ENCODE peak calls at places on chromosomes 1 and 21, in four cellular contexts. V, X, F and R are unnamed samples.
A peak's percentile ranks its signal among the peaks of the same experiment; 100 is the strongest.

GRCh38 chr1:55696181-55696580 is 481.0 kb upstream of the USP24 start:
- DNase-seq in V (peak; percentile 80), X (no peak), F (peak; percentile 74), R (peak; percentile 81)

GRCh38 chr1:179754031-179754624 is 11.0 kb downstream of the FAM163A start:
- DNase-seq in V (no peak), X (no peak), F (no peak), R (peak; percentile 62)

GRCh38 chr1:25197982-25198681 is 34.2 kb downstream of the SYF2 start:
- DNase-seq in V (no peak), X (no peak), F (no peak), R (no peak)

GRCh38 chr1:154752273-154753030 is 117.6 kb downstream of the KCNN3 start:
- DNase-seq in V (no peak), X (no peak), F (no peak), R (no peak)

GRCh38 chr1:232057217-232057895 is 430.8 kb downstream of the DISC1 start:
- DNase-seq in V (no peak), X (no peak), F (no peak), R (no peak)

GRCh38 chr1:230858918-230859819 is 9.2 kb downstream of the C1orf198 start:
- DNase-seq in V (peak; percentile 72), X (no peak), F (no peak), R (peak; percentile 89)

GRCh38 chr1:23400324-23401110 is 24.0 kb downstream of the TCEA3 start:
- DNase-seq in V (peak; percentile 79), X (no peak), F (no peak), R (no peak)

GRCh38 chr1:18974616-18975015 is 18.1 kb upstream of the IFFO2 start:
- DNase-seq in V (peak; percentile 27), X (no peak), F (no peak), R (no peak)

GRCh38 chr1:217019475-217019874 is 296.2 kb upstream of the ESRRG start:
- DNase-seq in V (no peak), X (no peak), F (no peak), R (no peak)

GRCh38 chr1:208526726-208527125 is 282.5 kb upstream of the PLXNA2 start:
- DNase-seq in V (no peak), X (peak; percentile 24), F (no peak), R (no peak)

GRCh38 chr1:212234431-212235298 is 50.5 kb upstream of the PPP2R5A start:
- DNase-seq in V (peak; percentile 83), X (peak; percentile 71), F (peak; percentile 80), R (peak; percentile 95)

GRCh38 chr21:43726686-43727570 is 8.0 kb downstream of the PDXK start:
- DNase-seq in V (peak; percentile 80), X (no peak), F (no peak), R (no peak)

GRCh38 chr1:63917571-63918394 is 144.0 kb downstream of the ROR1 start:
- DNase-seq in V (no peak), X (no peak), F (no peak), R (no peak)
- TF ChIP-seq CTCF in V (peak; percentile 28), X (no peak), F (peak; percentile 33), R (peak; percentile 37)

DNA sequence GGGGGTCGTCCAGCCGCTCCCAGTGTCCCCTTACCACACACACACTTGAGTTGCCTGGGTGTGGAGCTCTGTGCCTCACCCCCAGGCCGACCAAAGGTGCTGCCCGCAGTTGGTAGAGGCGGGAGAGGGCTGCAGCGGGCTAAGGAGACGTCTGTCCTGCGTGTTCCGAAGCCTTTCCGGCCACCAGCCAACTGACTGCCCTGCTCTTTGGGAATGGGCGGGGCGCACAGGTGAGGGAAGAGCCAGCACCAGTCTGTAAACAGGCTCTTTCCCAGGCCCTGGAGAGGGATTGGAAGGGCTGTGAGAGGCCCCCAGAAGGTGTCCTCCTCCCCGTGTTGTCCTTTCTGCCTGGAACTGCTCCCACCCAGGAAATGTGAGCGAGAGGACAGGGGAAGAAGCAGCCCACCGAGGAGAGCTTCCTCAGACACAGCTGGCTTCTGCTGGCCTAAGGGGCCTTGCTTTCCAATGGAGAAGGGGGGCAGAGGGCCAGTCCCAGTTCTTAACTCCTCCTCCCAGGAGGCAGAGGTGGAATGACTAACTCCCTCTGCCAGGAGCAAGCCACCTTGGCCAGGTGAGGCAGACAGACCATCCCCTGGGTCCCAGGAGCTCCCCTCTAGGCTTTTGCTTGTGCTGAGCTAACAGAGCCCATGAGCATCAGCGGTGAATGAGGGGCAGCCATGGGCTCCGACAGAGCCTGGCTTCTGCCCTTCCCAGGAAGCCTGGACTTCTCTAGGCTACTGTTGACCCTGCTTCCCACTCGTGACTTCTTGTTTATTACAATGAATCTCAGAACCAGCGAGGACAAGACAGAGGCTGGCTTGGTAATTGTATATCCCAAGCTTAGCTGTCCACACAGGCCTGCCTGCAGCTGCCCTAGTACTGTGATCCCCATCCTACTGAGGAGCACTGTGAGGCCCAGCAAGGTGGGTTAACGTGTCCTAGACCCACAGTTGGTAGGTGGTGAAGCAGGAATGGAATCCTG is 158.1 kb upstream of the COA6 start:
- DNase-seq in V (no peak), X (no peak), F (no peak), R (no peak)
- H3K4me3 ChIP-seq in V (peak overlapping the region; percentile 42), X (no peak overlapping the region), F (no peak overlapping the region), R (peak overlapping the region; percentile 31)

DNA sequence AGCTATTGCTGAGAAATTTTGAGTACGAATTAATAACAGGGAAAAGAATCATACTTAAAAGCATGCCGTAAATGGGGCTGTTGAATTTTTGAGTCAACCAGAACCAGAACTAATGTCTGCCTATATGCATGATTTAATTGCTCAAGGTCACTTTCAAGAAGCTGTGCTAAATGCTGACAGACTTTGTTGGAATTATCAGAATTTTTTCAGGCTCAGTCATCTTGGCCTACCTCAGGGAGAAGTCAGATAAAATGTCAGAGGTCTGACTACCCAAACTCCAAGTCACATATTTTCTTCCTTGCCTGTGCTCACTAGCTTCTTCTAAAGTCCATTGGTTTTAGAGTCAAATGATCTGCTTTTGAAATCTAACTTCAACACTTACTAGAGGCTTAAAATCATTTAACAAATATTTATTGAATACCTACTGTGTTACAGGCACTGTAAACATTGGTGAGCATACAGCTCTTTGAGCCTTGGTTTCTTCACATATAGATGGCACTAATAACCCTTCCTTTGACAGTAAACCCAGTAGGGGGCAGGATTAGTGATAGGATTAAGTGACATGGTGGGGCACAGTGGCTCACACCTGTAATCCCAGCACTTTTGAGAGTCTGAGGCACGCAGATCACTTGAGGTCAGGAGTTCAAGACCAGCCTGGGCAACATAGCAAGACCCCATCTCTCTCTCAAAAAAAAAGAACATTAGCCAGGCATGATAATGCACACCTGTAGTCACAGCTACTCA is 121.2 kb upstream of the SLC44A3 start:
- DNase-seq in V (no peak), X (no peak), F (no peak), R (peak; percentile 48)
- TF ChIP-seq CTCF in V (no peak), X (no peak), F (no peak), R (no peak)

GRCh38 chr1:204455063-204455830 is 39.4 kb downstream of the PIK3C2B start:
- DNase-seq in V (no peak), X (no peak), F (no peak), R (no peak)
- H3K4me3 ChIP-seq in V (no peak overlapping the region), X (no peak overlapping the region), F (no peak overlapping the region), R (no peak overlapping the region)

GRCh38 chr21:37502947-37503346 is 136.4 kb downstream of the DYRK1A start:
- DNase-seq in V (no peak), X (no peak), F (no peak), R (no peak)

GRCh38 chr21:37507716-37508115 is 141.1 kb downstream of the DYRK1A start:
- DNase-seq in V (no peak), X (no peak), F (no peak), R (no peak)

GRCh38 chr21:37503848-37504467 is 137.4 kb downstream of the DYRK1A start:
- DNase-seq in V (no peak), X (no peak), F (peak; percentile 25), R (peak; percentile 89)

GRCh38 chr21:37508341-37508740 is 141.8 kb downstream of the DYRK1A start:
- DNase-seq in V (no peak), X (no peak), F (no peak), R (no peak)

DNA sequence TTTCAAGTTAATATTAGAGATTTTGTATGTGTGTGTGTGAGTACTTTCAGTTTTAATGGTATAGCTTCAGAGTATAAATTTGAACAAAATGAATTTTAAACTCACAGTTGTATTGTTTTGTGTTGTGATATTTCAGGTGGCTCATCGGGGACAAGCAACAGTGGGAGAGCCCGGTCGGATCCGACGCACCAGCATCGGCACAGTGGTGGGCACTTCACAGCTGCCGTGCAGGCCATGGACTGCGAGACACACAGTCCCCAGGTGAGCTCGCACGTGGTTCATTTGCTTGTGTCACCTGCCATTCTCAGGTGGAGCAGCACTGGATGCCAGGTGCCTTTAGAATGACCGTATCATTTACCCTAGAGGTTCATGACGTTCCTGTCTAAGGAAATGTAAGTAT is 139.4 kb downstream of the DYRK1A start:
- DNase-seq in V (no peak), X (no peak), F (no peak), R (no peak)
- TF ChIP-seq CTCF in V (no peak), X (no peak), F (no peak), R (no peak)

GRCh38 chr1:115336741-115337140 is 1.3 kb downstream of the NGF start:
- DNase-seq in V (no peak), X (no peak), F (no peak), R (no peak)

GRCh38 chr1:115340879-115341278 is 2.8 kb upstream of the NGF start:
- DNase-seq in V (no peak), X (no peak), F (no peak), R (no peak)

GRCh38 chr1:115338457-115338820 is 390 bp upstream of the NGF start:
- DNase-seq in V (no peak), X (no peak), F (no peak), R (no peak)

GRCh38 chr1:115337633-115338456 is at the start of gene NGF:
- DNase-seq in V (peak; percentile 84), X (no peak), F (no peak), R (peak; percentile 62)

DNA sequence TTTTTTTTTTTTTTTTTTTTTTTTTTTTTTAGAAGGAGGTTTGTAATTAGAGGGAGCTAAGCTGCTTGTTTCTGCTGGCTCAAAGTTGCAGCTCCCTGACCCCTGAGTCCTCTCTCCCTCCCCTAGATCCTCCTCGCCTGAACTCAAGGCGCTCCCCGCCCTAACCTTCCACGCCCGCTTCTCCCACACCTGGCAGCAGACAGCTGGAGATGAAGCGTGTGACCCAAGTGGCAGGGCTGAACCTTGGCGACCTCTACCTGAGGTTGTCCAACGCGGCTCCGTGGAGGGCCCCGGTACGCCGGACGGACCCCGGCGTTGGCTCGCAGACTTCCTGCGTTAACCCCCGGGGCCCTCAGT is 795 bp downstream of the NGF start:
- DNase-seq in V (no peak), X (no peak), F (no peak), R (no peak)
- H3K4me3 ChIP-seq in V (peak overlapping the region; percentile 72), X (peak overlapping the region; percentile 34), F (peak overlapping the region; percentile 87), R (peak overlapping the region; percentile 63)

GRCh38 chr1:75373542-75374159 is 237.3 kb downstream of the SLC44A5 start:
- DNase-seq in V (no peak), X (no peak), F (no peak), R (no peak)
- TF ChIP-seq CTCF in V (no peak), X (no peak), F (no peak), R (no peak)

DNA sequence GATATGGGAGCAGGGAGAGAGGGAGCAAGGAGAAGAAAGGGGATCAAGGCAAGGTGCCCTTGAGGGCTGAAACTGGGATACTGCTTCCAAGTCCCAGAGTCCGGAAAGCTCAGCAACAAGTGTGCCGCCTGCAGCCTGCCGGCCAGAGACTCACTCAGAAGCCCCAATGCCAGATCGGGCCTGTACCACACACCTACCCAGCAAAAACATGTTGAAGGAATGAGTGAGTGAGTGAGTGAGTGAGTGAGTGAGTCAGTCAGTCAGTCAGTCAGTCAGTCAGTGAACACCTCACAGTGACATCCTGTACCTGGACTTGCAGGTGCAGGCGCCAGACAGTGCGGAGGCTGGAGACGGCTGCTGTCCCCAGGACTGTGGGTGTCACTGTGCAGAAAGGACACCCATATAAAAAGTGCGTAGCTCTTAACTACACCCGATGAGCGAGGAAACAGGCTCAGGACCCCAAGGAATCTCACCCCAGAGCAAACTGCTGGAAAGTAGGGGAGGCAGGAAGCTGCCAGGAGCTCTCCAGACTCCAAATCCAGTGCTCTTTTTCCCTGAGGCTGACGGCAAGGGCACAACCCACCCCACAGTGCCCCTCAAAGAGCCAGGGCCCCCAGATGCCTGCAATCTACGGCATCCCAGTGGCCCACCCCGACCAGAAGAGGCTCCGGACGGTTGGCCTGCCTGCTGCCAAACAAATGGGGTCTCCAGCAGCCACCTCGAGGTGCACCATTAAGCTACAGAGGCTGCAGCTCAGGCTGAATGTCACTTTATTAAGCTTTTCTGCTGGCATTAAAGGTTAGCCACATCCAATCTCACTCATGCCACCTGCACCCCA is 261.7 kb downstream of the NPHP4 start:
- DNase-seq in V (no peak), X (no peak), F (no peak), R (no peak)
- H3K4me3 ChIP-seq in V (no peak overlapping the region), X (no peak overlapping the region), F (no peak overlapping the region), R (no peak overlapping the region)